ENCODE peak calls at places on chromosomes 16 and 17, in ten cellular contexts. One of them, this sample, is unnamed.

GRCh38 chr16:11310634-11310977 is 29.5 kb upstream of the PRM1 start:
- DNase-seq in activated naive CD8-positive, alpha-beta T cell treated with anti-CD3 and anti-CD28 coated beads for 36 hours: no peak
- DNase-seq in NCI-H2081: no peak
- DNase-seq in GM23248: no peak
- DNase-seq in stimulated activated effector memory CD8-positive, alpha-beta T cell treated with anti-CD3 and anti-CD28 coated beads, Interleukin-12 subunit alpha, Interleukin-12 subunit beta, amount 100 ng/mL, for 72 hours: no peak
- DNase-seq in fibroblast of villous mesenchyme: no peak
- DNase-seq in DMS79: no peak
- DNase-seq in lung microvascular endothelial cell: no peak
- DNase-seq in activated CD4-positive, alpha-beta T cell treated with anti-CD3 and anti-CD28 coated beads, Interleukin-2, amount 10 ng/mL, durations not matched to agents 24 days and 14 days: no peak
- DNase-seq in astrocyte of the cerebellum: no peak
- DNase-seq in this sample: no peak

GRCh38 chr16:70598937-70599503 is 47.3 kb upstream of the IL34 start:
- DNase-seq in activated naive CD8-positive, alpha-beta T cell treated with anti-CD3 and anti-CD28 coated beads for 36 hours: no peak
- DNase-seq in NCI-H2081: no peak
- DNase-seq in GM23248: no peak
- DNase-seq in stimulated activated effector memory CD8-positive, alpha-beta T cell treated with anti-CD3 and anti-CD28 coated beads, Interleukin-12 subunit alpha, Interleukin-12 subunit beta, amount 100 ng/mL, for 72 hours: no peak
- DNase-seq in fibroblast of villous mesenchyme: no peak
- DNase-seq in DMS79: no peak
- DNase-seq in lung microvascular endothelial cell: no peak
- DNase-seq in activated CD4-positive, alpha-beta T cell treated with anti-CD3 and anti-CD28 coated beads, Interleukin-2, amount 10 ng/mL, durations not matched to agents 24 days and 14 days: no peak
- DNase-seq in astrocyte of the cerebellum: no peak
- DNase-seq in this sample: no peak

GRCh38 chr16:81730090-81731051 is 48.7 kb upstream of the PLCG2 start:
- DNase-seq in activated naive CD8-positive, alpha-beta T cell treated with anti-CD3 and anti-CD28 coated beads for 36 hours: peak
- DNase-seq in NCI-H2081: peak
- DNase-seq in GM23248: peak
- DNase-seq in stimulated activated effector memory CD8-positive, alpha-beta T cell treated with anti-CD3 and anti-CD28 coated beads, Interleukin-12 subunit alpha, Interleukin-12 subunit beta, amount 100 ng/mL, for 72 hours: peak
- DNase-seq in fibroblast of villous mesenchyme: peak
- DNase-seq in DMS79: peak
- DNase-seq in lung microvascular endothelial cell: peak
- DNase-seq in activated CD4-positive, alpha-beta T cell treated with anti-CD3 and anti-CD28 coated beads, Interleukin-2, amount 10 ng/mL, durations not matched to agents 24 days and 14 days: peak
- DNase-seq in astrocyte of the cerebellum: peak
- DNase-seq in this sample: peak

GRCh38 chr17:8125196-8125946 is 1.5 kb upstream of the HES7 start:
- DNase-seq in activated naive CD8-positive, alpha-beta T cell treated with anti-CD3 and anti-CD28 coated beads for 36 hours: peak
- DNase-seq in NCI-H2081: peak
- DNase-seq in GM23248: peak
- DNase-seq in stimulated activated effector memory CD8-positive, alpha-beta T cell treated with anti-CD3 and anti-CD28 coated beads, Interleukin-12 subunit alpha, Interleukin-12 subunit beta, amount 100 ng/mL, for 72 hours: peak
- DNase-seq in fibroblast of villous mesenchyme: peak
- DNase-seq in DMS79: peak
- DNase-seq in lung microvascular endothelial cell: peak
- DNase-seq in activated CD4-positive, alpha-beta T cell treated with anti-CD3 and anti-CD28 coated beads, Interleukin-2, amount 10 ng/mL, durations not matched to agents 24 days and 14 days: peak
- DNase-seq in astrocyte of the cerebellum: no peak
- DNase-seq in this sample: peak

GRCh38 chr17:6374761-6375312 is 60.1 kb downstream of the AIPL1 start:
- DNase-seq in activated naive CD8-positive, alpha-beta T cell treated with anti-CD3 and anti-CD28 coated beads for 36 hours: peak
- DNase-seq in NCI-H2081: no peak
- DNase-seq in GM23248: peak
- DNase-seq in stimulated activated effector memory CD8-positive, alpha-beta T cell treated with anti-CD3 and anti-CD28 coated beads, Interleukin-12 subunit alpha, Interleukin-12 subunit beta, amount 100 ng/mL, for 72 hours: no peak
- DNase-seq in fibroblast of villous mesenchyme: peak
- DNase-seq in DMS79: peak
- DNase-seq in lung microvascular endothelial cell: peak
- DNase-seq in activated CD4-positive, alpha-beta T cell treated with anti-CD3 and anti-CD28 coated beads, Interleukin-2, amount 10 ng/mL, durations not matched to agents 24 days and 14 days: peak
- DNase-seq in astrocyte of the cerebellum: no peak
- DNase-seq in this sample: no peak

GRCh38 chr16:87963400-87963799 is 12.2 kb downstream of the BANP start:
- DNase-seq in activated naive CD8-positive, alpha-beta T cell treated with anti-CD3 and anti-CD28 coated beads for 36 hours: peak
- DNase-seq in NCI-H2081: no peak
- DNase-seq in GM23248: peak
- DNase-seq in stimulated activated effector memory CD8-positive, alpha-beta T cell treated with anti-CD3 and anti-CD28 coated beads, Interleukin-12 subunit alpha, Interleukin-12 subunit beta, amount 100 ng/mL, for 72 hours: peak
- DNase-seq in fibroblast of villous mesenchyme: peak
- DNase-seq in DMS79: no peak
- DNase-seq in lung microvascular endothelial cell: peak
- DNase-seq in activated CD4-positive, alpha-beta T cell treated with anti-CD3 and anti-CD28 coated beads, Interleukin-2, amount 10 ng/mL, durations not matched to agents 24 days and 14 days: peak
- DNase-seq in astrocyte of the cerebellum: peak
- DNase-seq in this sample: no peak

GRCh38 chr16:46638947-46639925 is 18.1 kb upstream of the SHCBP1 start:
- DNase-seq in activated naive CD8-positive, alpha-beta T cell treated with anti-CD3 and anti-CD28 coated beads for 36 hours: no peak
- DNase-seq in NCI-H2081: no peak
- DNase-seq in GM23248: peak
- DNase-seq in stimulated activated effector memory CD8-positive, alpha-beta T cell treated with anti-CD3 and anti-CD28 coated beads, Interleukin-12 subunit alpha, Interleukin-12 subunit beta, amount 100 ng/mL, for 72 hours: no peak
- DNase-seq in fibroblast of villous mesenchyme: no peak
- DNase-seq in DMS79: peak
- DNase-seq in lung microvascular endothelial cell: no peak
- DNase-seq in activated CD4-positive, alpha-beta T cell treated with anti-CD3 and anti-CD28 coated beads, Interleukin-2, amount 10 ng/mL, durations not matched to agents 24 days and 14 days: no peak
- DNase-seq in astrocyte of the cerebellum: no peak
- DNase-seq in this sample: no peak

GRCh38 chr17:4678448-4679026 is 25.4 kb downstream of the PELP1 start:
- DNase-seq in activated naive CD8-positive, alpha-beta T cell treated with anti-CD3 and anti-CD28 coated beads for 36 hours: peak
- DNase-seq in NCI-H2081: no peak
- DNase-seq in GM23248: peak
- DNase-seq in stimulated activated effector memory CD8-positive, alpha-beta T cell treated with anti-CD3 and anti-CD28 coated beads, Interleukin-12 subunit alpha, Interleukin-12 subunit beta, amount 100 ng/mL, for 72 hours: no peak
- DNase-seq in fibroblast of villous mesenchyme: peak
- DNase-seq in DMS79: peak
- DNase-seq in lung microvascular endothelial cell: peak
- DNase-seq in activated CD4-positive, alpha-beta T cell treated with anti-CD3 and anti-CD28 coated beads, Interleukin-2, amount 10 ng/mL, durations not matched to agents 24 days and 14 days: peak
- DNase-seq in astrocyte of the cerebellum: peak
- DNase-seq in this sample: peak

GRCh38 chr16:87653234-87653633 is 50.9 kb downstream of the JPH3 start:
- DNase-seq in activated naive CD8-positive, alpha-beta T cell treated with anti-CD3 and anti-CD28 coated beads for 36 hours: no peak
- DNase-seq in NCI-H2081: no peak
- DNase-seq in GM23248: peak
- DNase-seq in stimulated activated effector memory CD8-positive, alpha-beta T cell treated with anti-CD3 and anti-CD28 coated beads, Interleukin-12 subunit alpha, Interleukin-12 subunit beta, amount 100 ng/mL, for 72 hours: no peak
- DNase-seq in fibroblast of villous mesenchyme: no peak
- DNase-seq in DMS79: no peak
- DNase-seq in lung microvascular endothelial cell: peak
- DNase-seq in activated CD4-positive, alpha-beta T cell treated with anti-CD3 and anti-CD28 coated beads, Interleukin-2, amount 10 ng/mL, durations not matched to agents 24 days and 14 days: no peak
- DNase-seq in astrocyte of the cerebellum: no peak
- DNase-seq in this sample: no peak

GRCh38 chr16:12600116-12600515 is 203.6 kb downstream of the CPPED1 start:
- DNase-seq in activated naive CD8-positive, alpha-beta T cell treated with anti-CD3 and anti-CD28 coated beads for 36 hours: no peak
- DNase-seq in NCI-H2081: no peak
- DNase-seq in GM23248: no peak
- DNase-seq in stimulated activated effector memory CD8-positive, alpha-beta T cell treated with anti-CD3 and anti-CD28 coated beads, Interleukin-12 subunit alpha, Interleukin-12 subunit beta, amount 100 ng/mL, for 72 hours: no peak
- DNase-seq in fibroblast of villous mesenchyme: no peak
- DNase-seq in DMS79: no peak
- DNase-seq in lung microvascular endothelial cell: no peak
- DNase-seq in activated CD4-positive, alpha-beta T cell treated with anti-CD3 and anti-CD28 coated beads, Interleukin-2, amount 10 ng/mL, durations not matched to agents 24 days and 14 days: no peak
- DNase-seq in astrocyte of the cerebellum: no peak
- DNase-seq in this sample: no peak

GRCh38 chr16:4564661-4565267 is 8.6 kb downstream of the C16orf96 start:
- DNase-seq in activated naive CD8-positive, alpha-beta T cell treated with anti-CD3 and anti-CD28 coated beads for 36 hours: no peak
- DNase-seq in NCI-H2081: no peak
- DNase-seq in GM23248: no peak
- DNase-seq in stimulated activated effector memory CD8-positive, alpha-beta T cell treated with anti-CD3 and anti-CD28 coated beads, Interleukin-12 subunit alpha, Interleukin-12 subunit beta, amount 100 ng/mL, for 72 hours: no peak
- DNase-seq in fibroblast of villous mesenchyme: no peak
- DNase-seq in DMS79: no peak
- DNase-seq in lung microvascular endothelial cell: no peak
- DNase-seq in activated CD4-positive, alpha-beta T cell treated with anti-CD3 and anti-CD28 coated beads, Interleukin-2, amount 10 ng/mL, durations not matched to agents 24 days and 14 days: no peak
- DNase-seq in astrocyte of the cerebellum: no peak
- DNase-seq in this sample: no peak

GRCh38 chr17:79664925-79665738 is 54.3 kb upstream of the RBFOX3 start:
- DNase-seq in activated naive CD8-positive, alpha-beta T cell treated with anti-CD3 and anti-CD28 coated beads for 36 hours: no peak
- DNase-seq in NCI-H2081: no peak
- DNase-seq in GM23248: peak
- DNase-seq in stimulated activated effector memory CD8-positive, alpha-beta T cell treated with anti-CD3 and anti-CD28 coated beads, Interleukin-12 subunit alpha, Interleukin-12 subunit beta, amount 100 ng/mL, for 72 hours: no peak
- DNase-seq in fibroblast of villous mesenchyme: peak
- DNase-seq in DMS79: no peak
- DNase-seq in lung microvascular endothelial cell: no peak
- DNase-seq in activated CD4-positive, alpha-beta T cell treated with anti-CD3 and anti-CD28 coated beads, Interleukin-2, amount 10 ng/mL, durations not matched to agents 24 days and 14 days: no peak
- DNase-seq in astrocyte of the cerebellum: no peak
- DNase-seq in this sample: no peak

GRCh38 chr16:77191259-77191969 is 424 bp downstream of the MON1B start:
- DNase-seq in activated naive CD8-positive, alpha-beta T cell treated with anti-CD3 and anti-CD28 coated beads for 36 hours: peak
- DNase-seq in NCI-H2081: no peak
- DNase-seq in GM23248: no peak
- DNase-seq in stimulated activated effector memory CD8-positive, alpha-beta T cell treated with anti-CD3 and anti-CD28 coated beads, Interleukin-12 subunit alpha, Interleukin-12 subunit beta, amount 100 ng/mL, for 72 hours: no peak
- DNase-seq in fibroblast of villous mesenchyme: peak
- DNase-seq in DMS79: no peak
- DNase-seq in lung microvascular endothelial cell: peak
- DNase-seq in activated CD4-positive, alpha-beta T cell treated with anti-CD3 and anti-CD28 coated beads, Interleukin-2, amount 10 ng/mL, durations not matched to agents 24 days and 14 days: no peak
- DNase-seq in astrocyte of the cerebellum: no peak
- DNase-seq in this sample: no peak

GRCh38 chr16:1273816-1274215 is 17.9 kb downstream of the TPSD1 start:
- DNase-seq in activated naive CD8-positive, alpha-beta T cell treated with anti-CD3 and anti-CD28 coated beads for 36 hours: no peak
- DNase-seq in NCI-H2081: no peak
- DNase-seq in GM23248: no peak
- DNase-seq in stimulated activated effector memory CD8-positive, alpha-beta T cell treated with anti-CD3 and anti-CD28 coated beads, Interleukin-12 subunit alpha, Interleukin-12 subunit beta, amount 100 ng/mL, for 72 hours: no peak
- DNase-seq in fibroblast of villous mesenchyme: no peak
- DNase-seq in DMS79: no peak
- DNase-seq in lung microvascular endothelial cell: no peak
- DNase-seq in activated CD4-positive, alpha-beta T cell treated with anti-CD3 and anti-CD28 coated beads, Interleukin-2, amount 10 ng/mL, durations not matched to agents 24 days and 14 days: no peak
- DNase-seq in astrocyte of the cerebellum: no peak
- DNase-seq in this sample: no peak

GRCh38 chr16:49599281-49599680 is 225.7 kb downstream of the C16orf78 start:
- DNase-seq in activated naive CD8-positive, alpha-beta T cell treated with anti-CD3 and anti-CD28 coated beads for 36 hours: no peak
- DNase-seq in NCI-H2081: no peak
- DNase-seq in GM23248: no peak
- DNase-seq in stimulated activated effector memory CD8-positive, alpha-beta T cell treated with anti-CD3 and anti-CD28 coated beads, Interleukin-12 subunit alpha, Interleukin-12 subunit beta, amount 100 ng/mL, for 72 hours: no peak
- DNase-seq in fibroblast of villous mesenchyme: no peak
- DNase-seq in DMS79: no peak
- DNase-seq in lung microvascular endothelial cell: no peak
- DNase-seq in activated CD4-positive, alpha-beta T cell treated with anti-CD3 and anti-CD28 coated beads, Interleukin-2, amount 10 ng/mL, durations not matched to agents 24 days and 14 days: no peak
- DNase-seq in astrocyte of the cerebellum: no peak
- DNase-seq in this sample: no peak

GRCh38 chr16:88638323-88639230 is at the start of gene IL17C:
- DNase-seq in activated naive CD8-positive, alpha-beta T cell treated with anti-CD3 and anti-CD28 coated beads for 36 hours: no peak
- DNase-seq in NCI-H2081: peak
- DNase-seq in GM23248: no peak
- DNase-seq in stimulated activated effector memory CD8-positive, alpha-beta T cell treated with anti-CD3 and anti-CD28 coated beads, Interleukin-12 subunit alpha, Interleukin-12 subunit beta, amount 100 ng/mL, for 72 hours: no peak
- DNase-seq in fibroblast of villous mesenchyme: no peak
- DNase-seq in DMS79: peak
- DNase-seq in lung microvascular endothelial cell: no peak
- DNase-seq in activated CD4-positive, alpha-beta T cell treated with anti-CD3 and anti-CD28 coated beads, Interleukin-2, amount 10 ng/mL, durations not matched to agents 24 days and 14 days: no peak
- DNase-seq in astrocyte of the cerebellum: no peak
- DNase-seq in this sample: no peak

GRCh38 chr16:4982056-4982867 is 24.1 kb downstream of the SEC14L5 start:
- DNase-seq in activated naive CD8-positive, alpha-beta T cell treated with anti-CD3 and anti-CD28 coated beads for 36 hours: no peak
- DNase-seq in NCI-H2081: no peak
- DNase-seq in GM23248: no peak
- DNase-seq in stimulated activated effector memory CD8-positive, alpha-beta T cell treated with anti-CD3 and anti-CD28 coated beads, Interleukin-12 subunit alpha, Interleukin-12 subunit beta, amount 100 ng/mL, for 72 hours: no peak
- DNase-seq in fibroblast of villous mesenchyme: no peak
- DNase-seq in DMS79: no peak
- DNase-seq in lung microvascular endothelial cell: no peak
- DNase-seq in activated CD4-positive, alpha-beta T cell treated with anti-CD3 and anti-CD28 coated beads, Interleukin-2, amount 10 ng/mL, durations not matched to agents 24 days and 14 days: no peak
- DNase-seq in astrocyte of the cerebellum: no peak
- DNase-seq in this sample: no peak

This sample was measured in LoVo.